ENCODE peak calls at places on chromosomes 1 and 21, in six cellular contexts. R, P, M, X, O and E are unnamed samples.

GRCh38 chr1:106937104-106937503 is 119.4 kb upstream of the PRMT6 start:
- DNase-seq in R (no peak), M (no peak), P (no peak), X (no peak), O (no peak), E (no peak)

GRCh38 chr1:36369061-36369470 is 16.7 kb downstream of the STK40 start:
- DNase-seq in R (peak), O (peak), X (no peak), M (peak), P (peak), E (peak)

GRCh38 chr1:9892563-9893528 is 17.2 kb downstream of the CTNNBIP1 start:
- DNase-seq in M (no peak), O (no peak), X (no peak), R (no peak), P (no peak), E (no peak)

GRCh38 chr1:21511579-21512522 is 2.6 kb downstream of the ALPL start:
- DNase-seq in X (no peak), R (no peak), M (no peak), P (no peak), O (no peak), E (no peak)

GRCh38 chr1:113479713-113480676 is 89.7 kb downstream of the MAGI3 start:
- DNase-seq in O (no peak), R (no peak), P (no peak), M (no peak), X (no peak), E (no peak)

GRCh38 chr1:213820362-213821149 is 167.2 kb upstream of the PROX1 start:
- DNase-seq in R (no peak), M (no peak), X (no peak), O (peak), P (no peak), E (no peak)

GRCh38 chr1:228073061-228073869 is 9.2 kb upstream of the ARF1 start:
- DNase-seq in P (no peak), O (no peak), R (no peak), X (no peak), M (no peak), E (no peak)

GRCh38 chr1:228031276-228031995 is 24.6 kb downstream of the WNT3A start:
- DNase-seq in R (no peak), P (no peak), M (no peak), O (no peak), X (no peak), E (no peak)

GRCh38 chr1:67753776-67754525 is 69.0 kb downstream of the GADD45A start:
- DNase-seq in X (no peak), P (no peak), O (no peak), M (no peak), R (no peak), E (no peak)

GRCh38 chr1:176469450-176469985 is 6.5 kb downstream of the PAPPA2 start:
- DNase-seq in P (no peak), R (no peak), O (no peak), X (no peak), M (no peak), E (no peak)

GRCh38 chr21:22885079-22885478 is 1886.9 kb downstream of the NCAM2 start:
- DNase-seq in X (no peak), M (no peak), O (no peak), P (no peak), R (no peak), E (no peak)

GRCh38 chr1:219806642-219807041 is 121.7 kb downstream of the SLC30A10 start:
- DNase-seq in O (no peak), P (no peak), M (no peak), X (no peak), R (no peak), E (no peak)

GRCh38 chr1:23424171-23424959 is at the start of gene TCEA3:
- DNase-seq in R (no peak), M (peak), X (no peak), O (peak), P (no peak), E (peak)

GRCh38 chr1:51708911-51709760 is 92.2 kb downstream of the OSBPL9 start:
- DNase-seq in X (no peak), P (no peak), M (no peak), R (no peak), O (no peak), E (no peak)

GRCh38 chr1:47992720-47993119 is 4.5 kb downstream of the TRABD2B start:
- DNase-seq in R (no peak), M (no peak), X (no peak), O (no peak), P (no peak), E (no peak)

GRCh38 chr1:15744122-15744679 is 1.9 kb downstream of the TMEM82 start:
- DNase-seq in R (no peak), X (no peak), P (no peak), O (no peak), M (no peak), E (no peak)

GRCh38 chr1:78279051-78279450 is 211.7 kb upstream of the PTGFR start:
- DNase-seq in M (no peak), O (no peak), P (no peak), R (no peak), X (no peak), E (no peak)

GRCh38 chr1:110203021-110203661 is 7.0 kb upstream of the KCNC4 start:
- DNase-seq in O (peak), M (peak), X (peak), R (no peak), P (peak), E (peak)

GRCh38 chr1:52904590-52905375 is 16.8 kb downstream of the ECHDC2 start:
- DNase-seq in X (no peak), M (peak), O (no peak), P (peak), R (peak), E (peak)

GRCh38 chr1:3900969-3901529 is 977 bp upstream of the C1orf174 start:
- DNase-seq in M (peak), R (peak), O (peak), P (peak), X (peak), E (peak)
- TF ChIP-seq POLR2A in M (no peak), R (no peak), O (no peak), P (peak), X (peak), E (no peak)

GRCh38 chr1:87715052-87715451 is 386.4 kb downstream of the LMO4 start:
- DNase-seq in X (no peak), R (no peak), O (no peak), M (no peak), P (no peak), E (no peak)
- TF ChIP-seq POLR2AphosphoS5 in X (no peak), R (no peak), O (no peak), M (no peak), P (no peak), E (no peak)

GRCh38 chr1:119046429-119047039 is 58.4 kb upstream of the TBX15 start:
- DNase-seq in R (no peak), X (no peak), O (no peak), M (no peak), P (no peak), E (no peak)

GRCh38 chr1:119038363-119038762 is 50.2 kb upstream of the TBX15 start:
- DNase-seq in R (no peak), P (no peak), X (no peak), M (no peak), O (no peak), E (no peak)

GRCh38 chr1:119040489-119040888 is 52.3 kb upstream of the TBX15 start:
- DNase-seq in M (no peak), R (no peak), P (no peak), O (no peak), X (no peak), E (no peak)

GRCh38 chr1:119045091-119045746 is 57.1 kb upstream of the TBX15 start:
- DNase-seq in M (no peak), X (no peak), P (no peak), R (no peak), O (no peak), E (no peak)

DNA sequence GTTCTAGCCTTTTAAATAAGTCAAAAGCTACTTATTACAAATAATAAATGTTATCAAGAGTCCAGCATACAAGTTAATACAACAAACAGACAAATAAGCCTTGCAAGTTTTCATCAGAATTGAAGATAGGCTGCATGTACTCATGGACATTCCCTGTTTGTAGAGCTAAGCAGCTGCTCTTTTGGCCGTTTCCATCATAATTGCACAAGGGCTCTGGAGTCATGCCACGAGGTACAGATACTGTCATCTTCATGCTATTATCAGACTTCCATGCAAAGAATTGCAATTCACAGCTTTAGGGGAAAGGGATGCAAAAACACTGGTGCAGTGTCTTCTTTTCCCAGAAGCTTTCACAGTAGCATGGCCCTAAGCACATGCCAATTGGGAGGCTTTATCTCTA is 52.8 kb upstream of the TBX15 start:
- DNase-seq in P (no peak), X (no peak), R (no peak), M (no peak), O (no peak), E (no peak)
- TF ChIP-seq TAF1 in P (no peak), X (no peak), R (no peak), M (no peak), O (no peak), E (no peak)

DNA sequence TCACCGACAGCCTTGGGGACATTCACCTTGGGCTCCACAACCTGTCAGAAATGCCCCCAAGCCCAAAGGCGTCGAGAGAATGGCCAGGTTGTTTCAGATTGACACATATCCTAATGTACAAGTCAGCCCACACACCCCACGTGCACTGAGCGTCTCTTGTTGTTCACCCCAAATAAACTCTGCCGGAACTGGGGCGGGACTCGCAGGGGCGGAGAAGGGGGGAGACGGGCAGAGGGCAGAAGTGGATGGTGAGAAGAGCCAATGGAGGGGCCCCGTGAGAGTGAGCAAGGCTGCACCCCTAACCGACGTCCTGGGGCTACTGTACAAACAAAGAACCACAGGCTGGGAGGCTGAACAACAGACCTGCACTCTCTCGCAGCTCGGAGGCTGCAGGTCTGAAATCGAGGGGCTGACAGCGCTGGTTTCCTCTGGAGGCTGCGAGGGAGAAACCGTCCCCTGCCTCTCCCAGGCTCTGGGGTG is 8.5 kb upstream of the UMODL1 start:
- DNase-seq in M (peak), P (no peak), O (no peak), X (peak), R (no peak), E (peak)
- TF ChIP-seq POLR2A in M (peak), P (no peak), O (no peak), X (peak), R (no peak), E (peak)

GRCh38 chr1:216599851-216600250 is 123.4 kb downstream of the ESRRG start:
- DNase-seq in P (no peak), M (no peak), X (no peak), O (no peak), R (no peak), E (no peak)

GRCh38 chr1:216601427-216601751 is 121.8 kb downstream of the ESRRG start:
- DNase-seq in O (no peak), X (no peak), P (no peak), M (no peak), R (no peak), E (no peak)

GRCh38 chr1:216598448-216598847 is 124.8 kb downstream of the ESRRG start:
- DNase-seq in X (no peak), P (no peak), O (no peak), R (no peak), M (no peak), E (no peak)

GRCh38 chr1:216604771-216605170 is 118.5 kb downstream of the ESRRG start:
- DNase-seq in P (no peak), X (no peak), R (no peak), O (no peak), M (no peak), E (no peak)

GRCh38 chr1:216600730-216601426 is 122.4 kb downstream of the ESRRG start:
- DNase-seq in M (peak), R (peak), X (no peak), P (no peak), O (peak), E (peak)
- TF ChIP-seq POLR2AphosphoS5 in M (no peak), R (peak), X (no peak), P (no peak), O (no peak), E (no peak)

DNA sequence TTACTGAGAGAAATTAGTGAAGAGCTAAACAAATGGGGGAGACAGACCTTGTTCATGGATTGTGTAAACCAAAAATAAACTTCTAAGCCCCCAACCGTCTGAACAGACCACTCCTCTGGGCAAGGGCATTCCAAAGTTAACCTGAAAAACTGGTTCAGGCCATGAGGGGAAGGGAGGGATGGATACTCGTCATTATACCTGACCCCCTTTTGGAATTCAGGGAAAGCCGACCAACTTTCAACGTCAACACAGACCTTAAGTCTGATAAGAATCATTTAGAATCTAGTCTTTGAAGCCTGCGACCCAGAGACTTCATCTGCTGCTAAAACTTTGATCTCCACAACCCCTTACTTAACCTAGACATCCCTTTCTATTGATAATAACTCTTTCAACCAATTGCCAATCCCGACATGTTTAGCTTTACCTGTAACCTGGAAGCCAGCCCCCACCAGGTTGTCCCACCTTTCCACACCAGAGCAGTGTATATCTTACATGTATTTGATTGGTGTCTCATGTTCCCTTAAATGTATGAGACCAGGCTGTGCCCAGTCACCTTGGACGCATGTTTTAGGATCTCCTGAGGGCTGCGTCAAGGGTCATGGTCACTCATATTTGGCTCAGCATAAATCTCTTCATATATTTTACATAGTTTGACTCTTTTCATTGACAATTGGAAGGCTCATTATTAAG is 5.1 kb upstream of the SLC19A1 start:
- DNase-seq in R (no peak), P (no peak), M (no peak), X (no peak), O (no peak), E (no peak)
- TF ChIP-seq TAF1 in R (no peak), P (no peak), M (no peak), X (no peak), O (no peak), E (no peak)

GRCh38 chr1:75785964-75786853 is at the start of gene RABGGTB:
- DNase-seq in P (peak), O (peak), R (peak), M (peak), X (peak), E (peak)
- TF ChIP-seq POLR2A in P (peak), O (peak), R (peak), M (peak), X (peak), E (peak)

DNA sequence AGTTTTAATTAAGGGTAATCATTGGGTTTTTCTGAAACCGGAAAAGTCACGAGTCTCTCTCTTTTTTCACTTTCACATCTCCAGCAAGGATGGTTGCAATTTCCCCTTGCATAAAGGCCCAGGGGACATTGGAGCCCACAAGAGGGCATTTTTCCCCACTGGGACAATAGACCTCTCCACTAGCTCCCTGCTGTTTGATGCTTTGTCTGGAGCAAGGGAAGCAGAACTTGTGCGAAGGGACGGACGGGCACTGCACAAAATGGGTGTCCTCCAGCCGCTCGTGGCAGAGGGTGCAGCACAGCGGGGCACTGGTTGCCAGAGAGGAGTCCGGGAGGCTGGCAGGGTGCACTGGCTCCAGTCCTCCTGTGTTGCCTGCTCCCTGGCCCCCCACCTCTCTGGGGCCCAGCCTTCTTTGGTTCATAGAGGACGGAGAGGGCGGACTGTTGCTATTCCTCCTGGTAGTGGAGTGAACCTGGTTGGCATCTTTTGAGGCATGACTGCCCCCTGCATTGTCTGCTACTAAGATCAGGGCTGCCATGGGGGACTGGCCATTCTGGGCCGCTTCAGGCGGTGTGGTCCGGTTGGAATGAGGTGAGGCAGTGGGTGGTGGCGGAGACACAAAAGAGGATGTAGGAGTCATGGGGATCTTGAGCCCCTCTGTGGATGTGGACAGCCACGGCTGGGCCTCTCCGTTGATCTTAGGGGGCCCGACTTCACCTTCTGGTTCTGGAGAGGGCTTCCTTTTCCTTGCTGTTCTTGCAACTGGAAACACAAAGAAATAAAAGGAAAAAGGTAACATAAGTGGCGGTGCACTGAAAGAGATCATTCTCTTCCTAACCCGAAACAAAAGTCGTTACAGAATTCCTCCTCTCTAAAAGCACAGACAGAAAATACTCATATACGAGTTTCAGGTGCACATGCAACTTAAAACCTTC is 2.6 kb downstream of the IRF2BP2 start:
- DNase-seq in O (peak), X (no peak), P (peak), R (no peak), M (no peak), E (no peak)
- TF ChIP-seq POLR2AphosphoS5 in O (peak), X (peak), P (peak), R (no peak), M (peak), E (no peak)

GRCh38 chr1:11740258-11741192 is 4.6 kb downstream of the AGTRAP start:
- DNase-seq in R (no peak), M (no peak), X (no peak), O (no peak), P (peak), E (no peak)
- TF ChIP-seq TAF1 in R (no peak), M (no peak), X (no peak), O (no peak), P (no peak), E (no peak)